ENCODE peak calls at places on chromosomes 16 and 17, in five cellular contexts. M is activated T-cell treated with anti-CD3 and anti-CD28 coated beads, Interleukin-2, amount 50 U/mL, for 72 hours; T is AG09319; U is naive thymus-derived CD4-positive, alpha-beta T cell; K is NCI-H524. Y is an unnamed sample.

GRCh38 chr17:42097691-42098661 is at the start of gene ZNF385C:
- DNase-seq in U (peak; percentile 46), T (no peak), M (no peak), K (peak; percentile 45), Y (no peak)

GRCh38 chr17:5804226-5804625 is 219.9 kb upstream of the NLRP1 start:
- DNase-seq in K (no peak), U (no peak), M (no peak), T (no peak), Y (no peak)

GRCh38 chr16:70417661-70418060 is 21.2 kb downstream of the ST3GAL2 start:
- DNase-seq in T (no peak), K (no peak), U (no peak), M (no peak), Y (no peak)

GRCh38 chr16:81752225-81752875 is 26.7 kb upstream of the PLCG2 start:
- DNase-seq in U (no peak), T (no peak), K (no peak), M (no peak), Y (no peak)

GRCh38 chr17:29589524-29590260 is at the start of gene GIT1:
- DNase-seq in T (peak; percentile 54), K (peak; percentile 87), U (peak; percentile 88), M (peak; percentile 92), Y (no peak)

GRCh38 chr17:77142689-77143088 is 1.9 kb downstream of the SEC14L1 start:
- DNase-seq in T (no peak), M (no peak), K (no peak), U (no peak), Y (no peak)

GRCh38 chr16:6165330-6165984 is 1067.9 kb upstream of the EEF2KMT start:
- DNase-seq in T (no peak), K (no peak), M (no peak), U (no peak), Y (no peak)

GRCh38 chr17:64255764-64256163 is 7.3 kb downstream of the TEX2 start:
- DNase-seq in M (no peak), U (no peak), T (no peak), K (no peak), Y (no peak)

GRCh38 chr16:11231367-11231970 is 24.5 kb downstream of the SOCS1 start:
- DNase-seq in K (no peak), M (no peak), T (no peak), U (no peak), Y (no peak)

GRCh38 chr17:76641501-76641900 is 2.1 kb downstream of the ST6GALNAC1 start:
- DNase-seq in T (no peak), U (no peak), K (no peak), M (no peak), Y (no peak)

GRCh38 chr17:8674344-8675305 is 44.1 kb upstream of the MYH10 start:
- DNase-seq in U (no peak), K (no peak), T (no peak), M (no peak), Y (no peak)

GRCh38 chr16:10145636-10146035 is 36.6 kb downstream of the GRIN2A start:
- DNase-seq in M (no peak), U (no peak), K (no peak), T (no peak), Y (no peak)

GRCh38 chr17:50922739-50923405 is 56.7 kb upstream of the TOB1 start:
- DNase-seq in U (no peak), T (no peak), K (no peak), M (no peak), Y (no peak)

GRCh38 chr17:79778504-79779087 is 648 bp downstream of the CBX2 start:
- DNase-seq in M (peak; percentile 30), T (no peak), K (peak; percentile 57), U (no peak), Y (no peak)

GRCh38 chr16:89335803-89336485 is 118.4 kb downstream of the ZNF778 start:
- DNase-seq in M (no peak), T (no peak), U (no peak), K (no peak), Y (no peak)

GRCh38 chr17:7885357-7886226 is 3.0 kb upstream of the CHD3 start:
- DNase-seq in K (peak; percentile 13), U (peak; percentile 63), M (peak; percentile 66), T (no peak), Y (no peak)

GRCh38 chr17:16911141-16911937 is 60.6 kb downstream of the TNFRSF13B start:
- DNase-seq in T (no peak), M (no peak), K (no peak), U (peak; percentile 15), Y (peak; percentile 24)

GRCh38 chr16:4660454-4661007 is 32.8 kb upstream of the NUDT16L1 start:
- DNase-seq in T (no peak), U (peak; percentile 81), M (peak; percentile 80), K (no peak), Y (peak; percentile 22)

GRCh38 chr17:34637548-34638525 is 58.5 kb downstream of the TMEM132E start:
- DNase-seq in T (peak; percentile 10), M (peak; percentile 89), U (peak; percentile 80), K (peak; percentile 44), Y (peak; percentile 24)